ENCODE peak calls at places on chromosomes 6 and 20, in six cellular contexts. One of them, this sample, is unnamed.

GRCh38 chr6:139474145-139475108 is 100.0 kb upstream of the CITED2 start:
- DNase-seq in adrenal gland: peak
- DNase-seq in esophagus squamous epithelium: no peak
- DNase-seq in HCT116: no peak
- DNase-seq in cardiac muscle cell: peak
- DNase-seq in dorsolateral prefrontal cortex: no peak
- DNase-seq in this sample: no peak

GRCh38 chr20:9397928-9398327 is 116.5 kb upstream of the LAMP5 start:
- DNase-seq in esophagus squamous epithelium: no peak
- DNase-seq in adrenal gland: no peak
- DNase-seq in cardiac muscle cell: no peak
- DNase-seq in HCT116: no peak
- DNase-seq in dorsolateral prefrontal cortex: no peak
- DNase-seq in this sample: no peak

GRCh38 chr6:127177030-127177928 is 58.8 kb downstream of the RSPO3 start:
- DNase-seq in dorsolateral prefrontal cortex: no peak
- DNase-seq in adrenal gland: no peak
- DNase-seq in HCT116: no peak
- DNase-seq in esophagus squamous epithelium: no peak
- DNase-seq in cardiac muscle cell: peak
- DNase-seq in this sample: no peak

GRCh38 chr6:56244089-56244488 is 3.3 kb downstream of the COL21A1 start:
- DNase-seq in cardiac muscle cell: no peak
- DNase-seq in adrenal gland: no peak
- DNase-seq in dorsolateral prefrontal cortex: no peak
- DNase-seq in esophagus squamous epithelium: no peak
- DNase-seq in HCT116: no peak
- DNase-seq in this sample: no peak

GRCh38 chr20:8414611-8415274 is 282.7 kb downstream of the PLCB1 start:
- DNase-seq in cardiac muscle cell: peak
- DNase-seq in esophagus squamous epithelium: no peak
- DNase-seq in dorsolateral prefrontal cortex: no peak
- DNase-seq in adrenal gland: no peak
- DNase-seq in HCT116: peak
- DNase-seq in this sample: no peak

GRCh38 chr20:48357714-48358113 is 470.1 kb downstream of the PREX1 start:
- DNase-seq in HCT116: no peak
- DNase-seq in dorsolateral prefrontal cortex: no peak
- DNase-seq in esophagus squamous epithelium: no peak
- DNase-seq in adrenal gland: no peak
- DNase-seq in cardiac muscle cell: no peak
- DNase-seq in this sample: no peak

GRCh38 chr6:88238901-88239300 is 72.8 kb upstream of the CNR1 start:
- DNase-seq in esophagus squamous epithelium: no peak
- DNase-seq in HCT116: no peak
- DNase-seq in cardiac muscle cell: no peak
- DNase-seq in adrenal gland: no peak
- DNase-seq in dorsolateral prefrontal cortex: no peak
- DNase-seq in this sample: no peak

GRCh38 chr20:50130995-50131394 is 18.0 kb upstream of the UBE2V1 start:
- DNase-seq in adrenal gland: no peak
- DNase-seq in esophagus squamous epithelium: no peak
- DNase-seq in HCT116: no peak
- DNase-seq in cardiac muscle cell: peak
- DNase-seq in dorsolateral prefrontal cortex: no peak
- DNase-seq in this sample: no peak

GRCh38 chr6:159043236-159043635 is 1.6 kb downstream of the TAGAP start:
- DNase-seq in HCT116: no peak
- DNase-seq in cardiac muscle cell: no peak
- DNase-seq in esophagus squamous epithelium: no peak
- DNase-seq in dorsolateral prefrontal cortex: no peak
- DNase-seq in adrenal gland: no peak
- DNase-seq in this sample: no peak

GRCh38 chr6:51472745-51473483 is 614.5 kb downstream of the PKHD1 start:
- DNase-seq in adrenal gland: no peak
- DNase-seq in dorsolateral prefrontal cortex: no peak
- DNase-seq in HCT116: no peak
- DNase-seq in cardiac muscle cell: no peak
- DNase-seq in esophagus squamous epithelium: no peak
- DNase-seq in this sample: no peak

GRCh38 chr6:113047932-113048331 is 700.8 kb downstream of the RFPL4B start:
- DNase-seq in esophagus squamous epithelium: no peak
- DNase-seq in dorsolateral prefrontal cortex: no peak
- DNase-seq in HCT116: no peak
- DNase-seq in adrenal gland: no peak
- DNase-seq in cardiac muscle cell: no peak
- DNase-seq in this sample: no peak

GRCh38 chr6:150696156-150696555 is 96.5 kb downstream of the PLEKHG1 start:
- DNase-seq in cardiac muscle cell: no peak
- DNase-seq in dorsolateral prefrontal cortex: no peak
- DNase-seq in esophagus squamous epithelium: no peak
- DNase-seq in adrenal gland: no peak
- DNase-seq in HCT116: no peak
- DNase-seq in this sample: no peak

GRCh38 chr20:32458837-32459220 is 100.7 kb downstream of the ASXL1 start:
- DNase-seq in dorsolateral prefrontal cortex: no peak
- DNase-seq in esophagus squamous epithelium: no peak
- DNase-seq in adrenal gland: no peak
- DNase-seq in cardiac muscle cell: no peak
- DNase-seq in HCT116: no peak
- DNase-seq in this sample: no peak

GRCh38 chr6:78487401-78487800 is 379.9 kb upstream of the IRAK1BP1 start:
- DNase-seq in esophagus squamous epithelium: no peak
- DNase-seq in HCT116: no peak
- DNase-seq in cardiac muscle cell: no peak
- DNase-seq in adrenal gland: no peak
- DNase-seq in dorsolateral prefrontal cortex: no peak
- DNase-seq in this sample: no peak

GRCh38 chr6:28635547-28636158 is 110.0 kb downstream of the GPX5 start:
- DNase-seq in HCT116: no peak
- DNase-seq in esophagus squamous epithelium: no peak
- DNase-seq in cardiac muscle cell: no peak
- DNase-seq in adrenal gland: no peak
- DNase-seq in dorsolateral prefrontal cortex: peak
- DNase-seq in this sample: no peak

GRCh38 chr6:140026561-140026960 is 652.1 kb upstream of the CITED2 start:
- DNase-seq in dorsolateral prefrontal cortex: no peak
- DNase-seq in adrenal gland: no peak
- DNase-seq in HCT116: no peak
- DNase-seq in cardiac muscle cell: no peak
- DNase-seq in esophagus squamous epithelium: no peak
- DNase-seq in this sample: no peak

GRCh38 chr6:157107915-157108651 is 215.2 kb downstream of the TMEM242 start:
- DNase-seq in cardiac muscle cell: peak
- DNase-seq in adrenal gland: no peak
- DNase-seq in HCT116: no peak
- DNase-seq in esophagus squamous epithelium: no peak
- DNase-seq in dorsolateral prefrontal cortex: no peak
- DNase-seq in this sample: no peak

GRCh38 chr6:160634706-160635105 is 29.4 kb downstream of the LPA start:
- DNase-seq in HCT116: no peak
- DNase-seq in dorsolateral prefrontal cortex: no peak
- DNase-seq in cardiac muscle cell: no peak
- DNase-seq in esophagus squamous epithelium: no peak
- DNase-seq in adrenal gland: no peak
- DNase-seq in this sample: no peak

GRCh38 chr6:3506195-3506594 is 49.3 kb upstream of the SLC22A23 start:
- DNase-seq in cardiac muscle cell: no peak
- DNase-seq in adrenal gland: no peak
- DNase-seq in esophagus squamous epithelium: no peak
- DNase-seq in HCT116: no peak
- DNase-seq in dorsolateral prefrontal cortex: no peak
- DNase-seq in this sample: no peak

GRCh38 chr20:36773548-36774242 is at the start of gene DSN1:
- DNase-seq in dorsolateral prefrontal cortex: peak
- DNase-seq in adrenal gland: peak
- DNase-seq in esophagus squamous epithelium: peak
- DNase-seq in cardiac muscle cell: peak
- DNase-seq in HCT116: peak
- DNase-seq in this sample: peak

GRCh38 chr6:30614044-30614842 is 2.8 kb downstream of the PPP1R10 start:
- DNase-seq in HCT116: no peak
- DNase-seq in adrenal gland: no peak
- DNase-seq in dorsolateral prefrontal cortex: no peak
- DNase-seq in cardiac muscle cell: peak
- DNase-seq in esophagus squamous epithelium: no peak
- DNase-seq in this sample: no peak

GRCh38 chr20:3340443-3340842 is 67.0 kb downstream of the DNAAF9 start:
- DNase-seq in adrenal gland: peak
- DNase-seq in cardiac muscle cell: peak
- DNase-seq in HCT116: no peak
- DNase-seq in esophagus squamous epithelium: no peak
- DNase-seq in dorsolateral prefrontal cortex: no peak
- DNase-seq in this sample: no peak

GRCh38 chr6:169269180-169270076 is 15.8 kb upstream of the THBS2 start:
- DNase-seq in dorsolateral prefrontal cortex: no peak
- DNase-seq in cardiac muscle cell: peak
- DNase-seq in esophagus squamous epithelium: no peak
- DNase-seq in adrenal gland: no peak
- DNase-seq in HCT116: no peak
- DNase-seq in this sample: no peak

GRCh38 chr20:58614984-58615760 is 35.9 kb upstream of the STX16 start:
- DNase-seq in cardiac muscle cell: no peak
- DNase-seq in adrenal gland: no peak
- DNase-seq in dorsolateral prefrontal cortex: no peak
- DNase-seq in HCT116: no peak
- DNase-seq in esophagus squamous epithelium: no peak
- DNase-seq in this sample: no peak

GRCh38 chr6:134727068-134727467 is 222.8 kb downstream of the ALDH8A1 start:
- DNase-seq in HCT116: no peak
- DNase-seq in dorsolateral prefrontal cortex: no peak
- DNase-seq in adrenal gland: no peak
- DNase-seq in cardiac muscle cell: no peak
- DNase-seq in esophagus squamous epithelium: no peak
- DNase-seq in this sample: no peak

GRCh38 chr20:4720121-4720976 is 1.4 kb upstream of the PRND start:
- DNase-seq in HCT116: peak
- DNase-seq in dorsolateral prefrontal cortex: peak
- DNase-seq in esophagus squamous epithelium: peak
- DNase-seq in adrenal gland: peak
- DNase-seq in cardiac muscle cell: peak
- DNase-seq in this sample: peak

GRCh38 chr6:77021778-77022177 is 441.5 kb downstream of the HTR1B start:
- DNase-seq in adrenal gland: no peak
- DNase-seq in esophagus squamous epithelium: no peak
- DNase-seq in HCT116: no peak
- DNase-seq in dorsolateral prefrontal cortex: no peak
- DNase-seq in cardiac muscle cell: no peak
- DNase-seq in this sample: no peak

GRCh38 chr6:68200929-68201328 is 434.2 kb upstream of the ADGRB3 start:
- DNase-seq in HCT116: no peak
- DNase-seq in esophagus squamous epithelium: no peak
- DNase-seq in cardiac muscle cell: no peak
- DNase-seq in dorsolateral prefrontal cortex: no peak
- DNase-seq in adrenal gland: no peak
- DNase-seq in this sample: no peak

GRCh38 chr6:68194846-68195478 is 440.1 kb upstream of the ADGRB3 start:
- DNase-seq in cardiac muscle cell: peak
- DNase-seq in dorsolateral prefrontal cortex: no peak
- DNase-seq in HCT116: no peak
- DNase-seq in adrenal gland: no peak
- DNase-seq in esophagus squamous epithelium: no peak
- DNase-seq in this sample: no peak

GRCh38 chr6:68192988-68193387 is 442.1 kb upstream of the ADGRB3 start:
- DNase-seq in adrenal gland: no peak
- DNase-seq in dorsolateral prefrontal cortex: no peak
- DNase-seq in HCT116: no peak
- DNase-seq in cardiac muscle cell: no peak
- DNase-seq in esophagus squamous epithelium: no peak
- DNase-seq in this sample: no peak

GRCh38 chr6:68197356-68197755 is 437.7 kb upstream of the ADGRB3 start:
- DNase-seq in dorsolateral prefrontal cortex: no peak
- DNase-seq in esophagus squamous epithelium: no peak
- DNase-seq in HCT116: no peak
- DNase-seq in adrenal gland: no peak
- DNase-seq in cardiac muscle cell: peak
- DNase-seq in this sample: no peak

DNA sequence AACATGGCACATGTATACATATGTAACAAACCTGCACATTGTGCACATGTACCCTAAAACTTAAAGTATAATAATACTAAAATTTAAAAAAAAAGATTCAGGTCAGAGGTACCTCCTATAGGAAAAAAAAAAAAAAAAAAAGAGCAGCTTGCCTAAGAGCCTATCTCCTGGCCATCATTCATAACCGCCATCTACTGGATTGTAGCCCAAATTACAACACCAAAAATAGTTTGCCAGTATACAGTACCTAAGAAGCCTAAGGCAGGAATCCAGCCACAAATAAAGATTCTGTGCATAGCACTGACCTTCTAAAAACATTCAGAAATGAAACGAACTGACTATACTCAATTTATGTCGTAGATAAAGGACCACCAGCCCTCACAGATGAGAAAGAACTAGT is 438.4 kb upstream of the ADGRB3 start:
- DNase-seq in dorsolateral prefrontal cortex: no peak
- DNase-seq in esophagus squamous epithelium: no peak
- DNase-seq in cardiac muscle cell: peak
- DNase-seq in HCT116: no peak
- DNase-seq in adrenal gland: no peak
- DNase-seq in this sample: no peak
- TF ChIP-seq CTCF in dorsolateral prefrontal cortex: no peak
- TF ChIP-seq CTCF in esophagus squamous epithelium: no peak
- TF ChIP-seq CTCF in cardiac muscle cell: no peak
- TF ChIP-seq CTCF in HCT116: no peak
- TF ChIP-seq CTCF in adrenal gland: no peak
- TF ChIP-seq CTCF in this sample: no peak

GRCh38 chr20:45994761-45995160 is 13.9 kb upstream of the MMP9 start:
- DNase-seq in dorsolateral prefrontal cortex: no peak
- DNase-seq in esophagus squamous epithelium: no peak
- DNase-seq in adrenal gland: no peak
- DNase-seq in cardiac muscle cell: no peak
- DNase-seq in HCT116: no peak
- DNase-seq in this sample: no peak
- H3K27ac ChIP-seq in dorsolateral prefrontal cortex: no peak
- H3K27ac ChIP-seq in esophagus squamous epithelium: no peak
- H3K27ac ChIP-seq in adrenal gland: no peak
- H3K27ac ChIP-seq in cardiac muscle cell: no peak
- H3K27ac ChIP-seq in HCT116: no peak
- H3K27ac ChIP-seq in this sample: no peak

DNA sequence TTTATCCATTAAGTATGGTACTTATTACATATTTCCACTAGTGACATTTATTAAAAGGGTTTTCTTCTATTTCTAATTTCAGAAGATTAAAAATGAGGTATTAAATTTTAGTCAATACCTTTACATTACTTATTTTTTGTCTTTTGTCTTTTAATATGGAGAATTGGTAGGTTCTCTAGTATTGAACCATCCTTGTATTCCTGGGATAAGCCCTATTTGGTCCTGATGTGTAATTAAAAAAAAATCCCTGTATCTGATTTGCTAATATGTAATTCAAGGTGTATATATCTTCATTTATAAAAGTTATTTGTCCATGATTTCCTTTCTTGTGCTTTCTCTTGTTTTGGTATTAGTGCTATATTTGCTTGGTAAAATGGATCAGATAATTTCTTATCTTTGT is 153.7 kb downstream of the TRMT11 start:
- DNase-seq in HCT116: no peak
- DNase-seq in adrenal gland: no peak
- DNase-seq in dorsolateral prefrontal cortex: no peak
- DNase-seq in esophagus squamous epithelium: no peak
- DNase-seq in cardiac muscle cell: no peak
- DNase-seq in this sample: no peak
- TF ChIP-seq CTCF in HCT116: no peak
- TF ChIP-seq CTCF in adrenal gland: no peak
- TF ChIP-seq CTCF in dorsolateral prefrontal cortex: no peak
- TF ChIP-seq CTCF in esophagus squamous epithelium: no peak
- TF ChIP-seq CTCF in cardiac muscle cell: no peak
- TF ChIP-seq CTCF in this sample: no peak

GRCh38 chr6:42190784-42191183 is 4.0 kb downstream of the GUCA1B start:
- DNase-seq in cardiac muscle cell: peak
- DNase-seq in esophagus squamous epithelium: no peak
- DNase-seq in adrenal gland: no peak
- DNase-seq in dorsolateral prefrontal cortex: no peak
- DNase-seq in HCT116: no peak
- DNase-seq in this sample: no peak
- H3K27ac ChIP-seq in cardiac muscle cell: no peak
- H3K27ac ChIP-seq in esophagus squamous epithelium: no peak
- H3K27ac ChIP-seq in adrenal gland: no peak
- H3K27ac ChIP-seq in dorsolateral prefrontal cortex: no peak
- H3K27ac ChIP-seq in HCT116: no peak
- H3K27ac ChIP-seq in this sample: no peak